ENCODE peak calls at places on chromosome 6, in ten cellular contexts. V is PC-9, S is IMR-90, X is brain microvascular endothelial cell, O is fibroblast of lung, B is astrocyte of the spinal cord, Q is esophagus squamous epithelium, L is psoas muscle, G is astrocyte of the cerebellum, C is hepatocyte. Y is an unnamed sample.
A peak's percentile ranks its signal among the peaks of the same experiment; 100 is the strongest.

GRCh38 chr6:7189101-7189721 is 81.5 kb downstream of the RREB1 start:
- DNase-seq in V (no peak), S (no peak), X (no peak), O (no peak), B (no peak), Q (no peak), L (no peak), G (no peak), C (no peak), Y (no peak)

GRCh38 chr6:50305660-50306059 is 255.9 kb upstream of the DEFB112 start:
- DNase-seq in V (no peak), S (no peak), X (peak; percentile 1), O (no peak), B (no peak), Q (no peak), L (no peak), G (no peak), C (no peak), Y (no peak)

GRCh38 chr6:128932061-128932460 is 49.1 kb downstream of the LAMA2 start:
- DNase-seq in V (no peak), S (peak; percentile 61), X (peak; percentile 12), O (peak; percentile 49), B (peak; percentile 15), Q (no peak), L (no peak), G (no peak), C (no peak), Y (peak; percentile 3)

GRCh38 chr6:39217177-39217864 is 12.0 kb downstream of the KCNK5 start:
- DNase-seq in V (no peak), S (no peak), X (peak; percentile 22), O (no peak), B (no peak), Q (no peak), L (no peak), G (no peak), C (no peak), Y (no peak)

GRCh38 chr6:90233994-90234393 is 62.6 kb downstream of the BACH2 start:
- DNase-seq in V (no peak), S (no peak), X (no peak), O (no peak), B (no peak), Q (no peak), L (no peak), G (no peak), C (no peak), Y (no peak)

GRCh38 chr6:106452628-106453027 is 92.1 kb downstream of the CRYBG1 start:
- DNase-seq in V (no peak), S (no peak), X (no peak), O (no peak), B (no peak), Q (no peak), L (no peak), G (no peak), C (no peak), Y (no peak)

GRCh38 chr6:2868637-2869379 is 27.1 kb upstream of the SERPINB1 start:
- DNase-seq in V (no peak), S (no peak), X (no peak), O (no peak), B (no peak), Q (no peak), L (no peak), G (no peak), C (no peak), Y (no peak)

GRCh38 chr6:121838842-121839241 is 403.4 kb downstream of the GJA1 start:
- DNase-seq in V (no peak), S (peak; percentile 38), X (peak; percentile 75), O (peak; percentile 74), B (peak; percentile 88), Q (no peak), L (no peak), G (peak; percentile 86), C (peak; percentile 35), Y (no peak)

GRCh38 chr6:119355157-119355556 is 5.6 kb upstream of the MAN1A1 start:
- DNase-seq in V (no peak), S (no peak), X (no peak), O (peak; percentile 36), B (no peak), Q (no peak), L (no peak), G (no peak), C (no peak), Y (no peak)

GRCh38 chr6:14231071-14231483 is 113.5 kb downstream of the CD83 start:
- DNase-seq in V (no peak), S (no peak), X (no peak), O (no peak), B (no peak), Q (no peak), L (no peak), G (no peak), C (no peak), Y (no peak)

GRCh38 chr6:14231546-14232280 is 114.1 kb downstream of the CD83 start:
- DNase-seq in V (no peak), S (peak; percentile 46), X (peak; percentile 10), O (no peak), B (no peak), Q (no peak), L (no peak), G (no peak), C (no peak), Y (no peak)

GRCh38 chr6:14232889-14233288 is 115.3 kb downstream of the CD83 start:
- DNase-seq in V (no peak), S (no peak), X (no peak), O (no peak), B (no peak), Q (no peak), L (no peak), G (no peak), C (no peak), Y (no peak)

GRCh38 chr6:14239097-14239496 is 121.5 kb downstream of the CD83 start:
- DNase-seq in V (no peak), S (no peak), X (no peak), O (no peak), B (no peak), Q (no peak), L (no peak), G (no peak), C (no peak), Y (no peak)

GRCh38 chr6:14235653-14236356 is 118.2 kb downstream of the CD83 start:
- DNase-seq in V (no peak), S (no peak), X (no peak), O (no peak), B (no peak), Q (no peak), L (no peak), G (no peak), C (no peak), Y (no peak)
- H3K4me3 ChIP-seq in V (no peak overlapping the region), S (no peak overlapping the region), X (no peak overlapping the region), O (no peak overlapping the region), B (no peak overlapping the region), Q (no peak overlapping the region), L (no peak overlapping the region), G (no peak overlapping the region), C (no peak overlapping the region), Y (no peak overlapping the region)

GRCh38 chr6:33504486-33504885 is 50.1 kb downstream of the ZBTB9 start:
- DNase-seq in V (no peak), S (no peak), X (no peak), O (no peak), B (no peak), Q (no peak), L (no peak), G (no peak), C (no peak), Y (no peak)

GRCh38 chr6:33502486-33502885 is 48.1 kb downstream of the ZBTB9 start:
- DNase-seq in V (no peak), S (no peak), X (no peak), O (no peak), B (no peak), Q (no peak), L (no peak), G (no peak), C (no peak), Y (no peak)

GRCh38 chr6:33507261-33507660 is 52.9 kb downstream of the ZBTB9 start:
- DNase-seq in V (no peak), S (no peak), X (no peak), O (no peak), B (no peak), Q (no peak), L (no peak), G (no peak), C (no peak), Y (no peak)

GRCh38 chr6:33508935-33509926 is 54.9 kb downstream of the ZBTB9 start:
- DNase-seq in V (no peak), S (no peak), X (no peak), O (no peak), B (no peak), Q (no peak), L (no peak), G (no peak), C (no peak), Y (no peak)

GRCh38 chr6:33505544-33506330 is 51.4 kb downstream of the ZBTB9 start:
- DNase-seq in V (peak; percentile 42), S (no peak), X (no peak), O (no peak), B (no peak), Q (no peak), L (no peak), G (no peak), C (no peak), Y (no peak)
- TF ChIP-seq CTCF in V (no peak), S (no peak), X (no peak), O (no peak), B (no peak), Q (no peak), L (no peak), G (no peak), C (no peak), Y (no peak)

DNA sequence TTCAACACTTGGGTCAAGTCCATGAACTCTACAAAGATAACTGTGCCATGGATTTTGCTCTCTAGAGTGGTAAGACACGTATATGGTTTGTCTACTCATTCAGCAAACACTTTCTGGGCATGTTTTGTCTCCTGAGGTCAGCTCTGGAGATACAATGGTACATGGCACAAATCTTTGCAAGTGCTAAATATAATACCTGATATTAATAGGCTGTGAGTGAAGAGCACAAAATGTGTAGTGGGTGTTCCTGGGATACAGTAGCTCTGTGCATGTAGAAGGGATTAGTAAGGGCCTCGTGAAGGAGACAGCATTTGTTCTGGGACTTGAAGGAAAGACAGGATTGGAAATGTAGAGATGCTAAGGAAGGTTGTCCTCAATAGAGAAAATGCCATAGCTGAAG is 360.9 kb downstream of the BCKDHB start:
- DNase-seq in V (no peak), S (no peak), X (no peak), O (no peak), B (no peak), Q (no peak), L (no peak), G (no peak), C (no peak), Y (no peak)
- H3K4me3 ChIP-seq in V (no peak overlapping the region), S (no peak overlapping the region), X (no peak overlapping the region), O (no peak overlapping the region), B (no peak overlapping the region), Q (no peak overlapping the region), L (no peak overlapping the region), G (no peak overlapping the region), C (no peak overlapping the region), Y (no peak overlapping the region)

GRCh38 chr6:136382676-136383075 is 93.0 kb upstream of the BCLAF1 start:
- DNase-seq in V (no peak), S (no peak), X (no peak), O (no peak), B (no peak), Q (no peak), L (no peak), G (no peak), C (no peak), Y (no peak)

GRCh38 chr6:136383271-136383670 is 93.6 kb upstream of the BCLAF1 start:
- DNase-seq in V (no peak), S (no peak), X (no peak), O (no peak), B (no peak), Q (no peak), L (no peak), G (no peak), C (no peak), Y (no peak)

GRCh38 chr6:136378888-136379287 is 89.2 kb upstream of the BCLAF1 start:
- DNase-seq in V (no peak), S (peak; percentile 5), X (no peak), O (no peak), B (no peak), Q (no peak), L (no peak), G (no peak), C (no peak), Y (no peak)
- TF ChIP-seq CTCF in V (peak; percentile 60), S (peak; percentile 21), X (peak; percentile 47), O (peak; percentile 18), B (peak; percentile 9), Q (peak; percentile 48), L (no peak), G (peak; percentile 19), C (peak; percentile 27), Y (no peak)

Y was measured in HFF-Myc.